ENCODE peak calls at places on chromosomes 13 and 19, in eight cellular contexts. L is neural progenitor cell, B is osteocyte, A is body of pancreas, X is hepatocyte, F is uterus, P is AG10803, Z is GM20000. O is an unnamed sample.

GRCh38 chr13:105442941-105443340 is 1092.5 kb downstream of the EFNB2 start:
- DNase-seq in Z (no peak), P (peak; percentile 94), L (no peak), B (no peak), X (peak; percentile 72), F (no peak), A (no peak), O (no peak)

GRCh38 chr19:16899566-16900075 is 10.8 kb downstream of the F2RL3 start:
- DNase-seq in F (no peak), X (peak; percentile 46), P (peak; percentile 25), B (no peak), A (peak; percentile 40), L (peak; percentile 62), Z (peak; percentile 83), O (peak; percentile 80)

GRCh38 chr13:95447766-95448165 is 104.8 kb upstream of the CLDN10 start:
- DNase-seq in F (no peak), A (no peak), L (no peak), Z (no peak), X (no peak), B (no peak), P (no peak), O (no peak)

GRCh38 chr13:28574617-28575142 is 79.8 kb upstream of the FLT1 start:
- DNase-seq in P (peak; percentile 94), L (no peak), B (no peak), X (peak; percentile 70), Z (no peak), A (no peak), F (no peak), O (no peak)

GRCh38 chr13:73171926-73172325 is 113.1 kb downstream of the KLF5 start:
- DNase-seq in F (no peak), Z (no peak), B (no peak), P (no peak), L (no peak), A (no peak), X (peak; percentile 46), O (no peak)

GRCh38 chr19:33905473-33905936 is 108.8 kb downstream of the KCTD15 start:
- DNase-seq in Z (no peak), P (no peak), L (peak; percentile 50), F (no peak), B (no peak), A (peak; percentile 57), X (peak; percentile 39), O (no peak)

GRCh38 chr13:40514797-40515196 is 151.6 kb downstream of the FOXO1 start:
- DNase-seq in A (no peak), Z (no peak), B (no peak), L (no peak), F (no peak), X (no peak), P (no peak), O (no peak)

GRCh38 chr19:33639034-33639681 is 17.4 kb downstream of the CHST8 start:
- DNase-seq in Z (no peak), L (no peak), F (no peak), P (no peak), B (no peak), X (no peak), A (no peak), O (no peak)

GRCh38 chr19:40588110-40588854 is 11.6 kb downstream of the SHKBP1 start:
- DNase-seq in X (no peak), P (no peak), A (no peak), B (no peak), Z (no peak), F (no peak), L (no peak), O (no peak)

GRCh38 chr19:47069795-47070194 is 21.4 kb upstream of the TMEM160 start:
- DNase-seq in P (no peak), X (no peak), L (no peak), B (no peak), Z (no peak), F (no peak), A (no peak), O (no peak)

GRCh38 chr19:13833330-13834265 is 38.4 kb downstream of the ZSWIM4 start:
- DNase-seq in Z (peak; percentile 99), B (peak; percentile 97), P (peak; percentile 89), F (peak; percentile 96), X (peak; percentile 96), L (peak; percentile 95), A (peak; percentile 96), O (peak; percentile 98)

GRCh38 chr19:46629546-46630025 is 4.7 kb upstream of the PTGIR start:
- DNase-seq in P (no peak), F (no peak), Z (no peak), L (no peak), X (peak; percentile 41), A (peak; percentile 68), B (no peak), O (no peak)

GRCh38 chr19:7979559-7979958 is 25.9 kb downstream of the ELAVL1 start:
- DNase-seq in F (no peak), Z (no peak), A (no peak), L (no peak), B (no peak), X (no peak), P (no peak), O (no peak)

GRCh38 chr13:48678316-48678715 is 24.6 kb downstream of the CYSLTR2 start:
- DNase-seq in A (no peak), P (no peak), Z (no peak), F (no peak), L (peak; percentile 7), B (no peak), X (no peak), O (no peak)

GRCh38 chr13:56720841-56721240 is 419.9 kb upstream of the PRR20A start:
- DNase-seq in F (no peak), P (no peak), X (no peak), Z (no peak), A (no peak), B (no peak), L (no peak), O (no peak)

GRCh38 chr13:100147825-100148224 is 58.9 kb downstream of the PCCA start:
- DNase-seq in P (no peak), L (no peak), X (no peak), F (no peak), A (no peak), Z (no peak), B (no peak), O (no peak)

GRCh38 chr13:22740264-22740663 is 440.5 kb upstream of the SGCG start:
- DNase-seq in L (peak; percentile 49), A (no peak), B (no peak), Z (no peak), F (no peak), P (no peak), X (no peak), O (no peak)
- TF ChIP-seq CTCF in L (peak; percentile 74), A (no peak), B (no peak), Z (no peak), F (no peak), P (no peak), X (peak; percentile 29), O (no peak)

GRCh38 chr13:27338816-27339215 is 68.2 kb downstream of the RASL11A start:
- DNase-seq in X (no peak), L (peak; percentile 73), P (no peak), F (no peak), B (no peak), Z (peak; percentile 24), A (no peak), O (no peak)
- TF ChIP-seq CTCF in X (no peak), L (peak; percentile 41), P (peak; percentile 29), F (no peak), B (no peak), Z (no peak), A (no peak), O (peak; percentile 8)

GRCh38 chr13:112970552-112971287 is 1.7 kb downstream of the MCF2L start:
- DNase-seq in L (no peak), A (no peak), F (no peak), X (no peak), Z (no peak), B (no peak), P (peak; percentile 3), O (no peak)

GRCh38 chr13:112968380-112968909 is 569 bp upstream of the MCF2L start:
- DNase-seq in L (peak; percentile 43), B (no peak), P (no peak), Z (peak; percentile 63), X (peak; percentile 75), F (no peak), A (peak; percentile 87), O (no peak)

GRCh38 chr13:112967666-112968379 is 1.2 kb upstream of the MCF2L start:
- DNase-seq in A (no peak), Z (no peak), L (peak; percentile 68), P (peak; percentile 50), B (no peak), X (no peak), F (no peak), O (no peak)

GRCh38 chr13:112969692-112970338 is 801 bp downstream of the MCF2L start:
- DNase-seq in L (no peak), P (no peak), X (no peak), F (no peak), A (no peak), B (no peak), Z (no peak), O (no peak)

GRCh38 chr13:112968910-112969691 is at the start of gene MCF2L:
- DNase-seq in X (peak; percentile 80), P (peak; percentile 20), B (no peak), A (peak; percentile 78), L (peak; percentile 68), F (no peak), Z (peak; percentile 67), O (peak; percentile 47)
- TF ChIP-seq CTCF in X (peak; percentile 50), P (peak; percentile 9), B (peak; percentile 40), A (peak; percentile 41), L (peak; percentile 33), F (no peak), Z (no peak), O (peak; percentile 3)

GRCh38 chr19:51904331-51905165 is at the start of gene ZNF649:
- DNase-seq in F (peak; percentile 84), Z (peak; percentile 83), P (peak; percentile 82), X (peak; percentile 93), L (peak; percentile 95), B (peak; percentile 93), A (peak; percentile 89), O (peak; percentile 87)
- TF ChIP-seq CTCF in F (peak; percentile 12), Z (no peak), P (no peak), X (no peak), L (no peak), B (no peak), A (no peak), O (no peak)

GRCh38 chr13:91384891-91385290 is 13.5 kb upstream of the GPC5 start:
- DNase-seq in P (no peak), Z (no peak), B (no peak), X (no peak), F (no peak), L (no peak), A (no peak), O (no peak)

GRCh38 chr13:91383836-91384235 is 14.6 kb upstream of the GPC5 start:
- DNase-seq in L (no peak), P (no peak), F (no peak), B (no peak), A (no peak), X (no peak), Z (no peak), O (no peak)

GRCh38 chr13:91381371-91381770 is 17.1 kb upstream of the GPC5 start:
- DNase-seq in A (no peak), P (peak; percentile 5), X (peak; percentile 23), L (peak; percentile 28), F (no peak), Z (no peak), B (no peak), O (no peak)
- TF ChIP-seq CTCF in A (peak; percentile 9), P (peak; percentile 22), X (peak; percentile 54), L (peak; percentile 58), F (no peak), Z (no peak), B (peak; percentile 85), O (peak; percentile 40)

O was measured in GM10248.